ENCODE peak calls at places on chromosomes 5 and 9, in seven cellular contexts. O, C, V, B, D, L and S are unnamed samples.

GRCh38 chr5:116002116-116002906 is 30.0 kb upstream of the ARL14EPL start:
- DNase-seq in O (no peak), C (no peak), V (no peak), B (peak), D (no peak), L (no peak), S (no peak)

GRCh38 chr5:32520326-32520725 is 65.0 kb upstream of the SUB1 start:
- DNase-seq in O (no peak), C (no peak), V (no peak), B (no peak), D (no peak), L (no peak), S (no peak)

GRCh38 chr5:24633705-24634325 is 11.0 kb downstream of the CDH10 start:
- DNase-seq in O (no peak), C (no peak), V (peak), B (peak), D (no peak), L (no peak), S (no peak)

GRCh38 chr9:132878695-132879064 is at the start of gene SPACA9:
- DNase-seq in O (no peak), C (peak), V (peak), B (peak), D (peak), L (peak), S (no peak)

GRCh38 chr5:94791787-94792186 is 173.3 kb downstream of the SLF1 start:
- DNase-seq in O (no peak), C (no peak), V (no peak), B (no peak), D (no peak), L (no peak), S (no peak)

GRCh38 chr9:115015018-115015635 is 84.7 kb upstream of the TNFSF8 start:
- DNase-seq in O (no peak), C (no peak), V (peak), B (peak), D (no peak), L (no peak), S (no peak)

GRCh38 chr5:6680922-6681321 is 32.3 kb upstream of the TENT4A start:
- DNase-seq in O (no peak), C (no peak), V (no peak), B (no peak), D (no peak), L (no peak), S (no peak)

GRCh38 chr5:63128018-63128417 is 549.4 kb downstream of the LRRC70 start:
- DNase-seq in O (peak), C (no peak), V (no peak), B (peak), D (no peak), L (no peak), S (no peak)

GRCh38 chr5:141260458-141261237 is 15.5 kb downstream of the PCDHB15 start:
- DNase-seq in O (no peak), C (no peak), V (no peak), B (peak), D (no peak), L (no peak), S (no peak)

GRCh38 chr5:111512026-111512405 is 319 bp downstream of the STARD4 start:
- DNase-seq in O (no peak), C (no peak), V (peak), B (peak), D (no peak), L (peak), S (no peak)

GRCh38 chr9:77899679-77900354 is 131.8 kb downstream of the GNAQ start:
- DNase-seq in O (peak), C (no peak), V (peak), B (peak), D (no peak), L (no peak), S (peak)

GRCh38 chr5:172091956-172092732 is 85.7 kb upstream of the FBXW11 start:
- DNase-seq in O (no peak), C (no peak), V (no peak), B (no peak), D (peak), L (peak), S (no peak)

GRCh38 chr5:4387295-4387694 is 752.8 kb upstream of the ADAMTS16 start:
- DNase-seq in O (no peak), C (no peak), V (no peak), B (no peak), D (no peak), L (no peak), S (no peak)

GRCh38 chr5:149757186-149757950 is 27.3 kb downstream of the PPARGC1B start:
- DNase-seq in O (no peak), C (no peak), V (no peak), B (no peak), D (no peak), L (peak), S (no peak)

GRCh38 chr5:67989457-67989856 is 226.1 kb upstream of the PIK3R1 start:
- DNase-seq in O (no peak), C (no peak), V (peak), B (no peak), D (no peak), L (no peak), S (no peak)

GRCh38 chr9:34256104-34256503 is 73.0 kb downstream of the KIF24 start:
- DNase-seq in O (no peak), C (no peak), V (no peak), B (peak), D (peak), L (no peak), S (no peak)

GRCh38 chr9:14250779-14251145 is 63.2 kb downstream of the NFIB start:
- DNase-seq in O (no peak), C (no peak), V (no peak), B (peak), D (no peak), L (no peak), S (no peak)

GRCh38 chr5:66171349-66172344 is 27.5 kb downstream of the SREK1 start:
- DNase-seq in O (no peak), C (no peak), V (peak), B (peak), D (no peak), L (no peak), S (peak)

GRCh38 chr5:107809201-107810034 is 138.7 kb upstream of the EFNA5 start:
- DNase-seq in O (no peak), C (no peak), V (no peak), B (no peak), D (no peak), L (no peak), S (no peak)

GRCh38 chr5:79074641-79075040 is 5.1 kb downstream of the BHMT2 start:
- DNase-seq in O (peak), C (no peak), V (peak), B (peak), D (no peak), L (no peak), S (no peak)

GRCh38 chr5:58674711-58675110 is 91.8 kb downstream of the RAB3C start:
- DNase-seq in O (no peak), C (no peak), V (no peak), B (no peak), D (no peak), L (no peak), S (no peak)

GRCh38 chr5:125058185-125058826 is 311.9 kb upstream of the ZNF608 start:
- DNase-seq in O (no peak), C (no peak), V (peak), B (no peak), D (no peak), L (no peak), S (no peak)

GRCh38 chr9:123617286-123617685 is 261.3 kb downstream of the CRB2 start:
- DNase-seq in O (no peak), C (no peak), V (no peak), B (no peak), D (no peak), L (no peak), S (no peak)

GRCh38 chr5:138354387-138354786 is 1.9 kb downstream of the KDM3B start:
- DNase-seq in O (no peak), C (no peak), V (no peak), B (no peak), D (no peak), L (no peak), S (no peak)

GRCh38 chr5:961002-961710 is 47.4 kb upstream of the NKD2 start:
- DNase-seq in O (no peak), C (no peak), V (no peak), B (no peak), D (no peak), L (peak), S (no peak)

GRCh38 chr5:81302596-81302995 is 1.2 kb downstream of the ZCCHC9 start:
- DNase-seq in O (no peak), C (no peak), V (peak), B (peak), D (no peak), L (no peak), S (no peak)
- H3K4me3 ChIP-seq in O (peak), C (no peak), V (peak), B (peak), D (no peak), L (peak), S (peak)

GRCh38 chr9:105637787-105638395 is 24.4 kb upstream of the TAL2 start:
- DNase-seq in O (no peak), C (no peak), V (no peak), B (no peak), D (no peak), L (no peak), S (no peak)
- TF ChIP-seq CTCF in O (peak), C (peak), V (peak), B (peak), D (no peak), L (peak), S (peak)

GRCh38 chr9:129142115-129142514 is 30.9 kb downstream of the PTPA start:
- DNase-seq in O (no peak), C (no peak), V (no peak), B (no peak), D (no peak), L (no peak), S (no peak)
- H3K4me3 ChIP-seq in O (peak), C (no peak), V (peak), B (no peak), D (no peak), L (no peak), S (peak)

GRCh38 chr9:86246752-86247161 is 12.7 kb downstream of the C9orf153 start:
- DNase-seq in O (no peak), C (no peak), V (peak), B (no peak), D (no peak), L (no peak), S (no peak)
- TF ChIP-seq CTCF in O (peak), C (no peak), V (peak), B (no peak), D (no peak), L (no peak), S (no peak)

GRCh38 chr9:84670106-84670800 is 724 bp downstream of the NTRK2 start:
- DNase-seq in O (no peak), C (no peak), V (no peak), B (no peak), D (peak), L (no peak), S (no peak)
- H3K4me3 ChIP-seq in O (peak), C (peak), V (peak), B (no peak), D (peak), L (peak), S (peak)

GRCh38 chr9:109476781-109477268 is 21.3 kb downstream of the PTPN3 start:
- DNase-seq in O (no peak), C (no peak), V (no peak), B (peak), D (no peak), L (no peak), S (peak)
- TF ChIP-seq CTCF in O (no peak), C (no peak), V (no peak), B (no peak), D (no peak), L (no peak), S (no peak)

GRCh38 chr5:117204926-117205869 is 630.6 kb upstream of the SEMA6A start:
- DNase-seq in O (no peak), C (no peak), V (no peak), B (no peak), D (no peak), L (no peak), S (no peak)

GRCh38 chr5:117204404-117204803 is 629.8 kb upstream of the SEMA6A start:
- DNase-seq in O (no peak), C (no peak), V (no peak), B (no peak), D (no peak), L (no peak), S (no peak)

GRCh38 chr5:117203584-117203983 is 629.0 kb upstream of the SEMA6A start:
- DNase-seq in O (no peak), C (no peak), V (no peak), B (no peak), D (no peak), L (no peak), S (no peak)

DNA sequence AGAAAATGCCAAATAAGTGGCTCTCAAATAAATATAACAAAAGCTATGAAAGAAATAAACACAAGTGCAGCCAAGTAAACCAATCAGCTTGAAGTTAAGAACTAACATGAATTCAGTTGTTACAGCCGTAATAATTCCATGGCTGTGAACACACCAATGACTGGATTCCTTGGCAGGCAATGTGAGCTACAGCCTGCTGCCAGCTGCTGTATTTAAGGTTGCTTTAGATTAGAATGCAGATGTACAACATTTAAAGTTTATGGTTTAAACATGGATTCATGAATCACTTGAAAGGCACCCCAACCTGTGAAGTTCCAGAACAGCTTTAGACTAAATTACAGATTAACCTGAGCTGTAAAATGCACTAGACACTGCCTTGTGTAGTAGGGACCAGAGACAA is 626.4 kb upstream of the SEMA6A start:
- DNase-seq in O (no peak), C (no peak), V (no peak), B (no peak), D (no peak), L (no peak), S (no peak)
- H3K4me3 ChIP-seq in O (no peak), C (no peak), V (no peak), B (no peak), D (no peak), L (no peak), S (no peak)

DNA sequence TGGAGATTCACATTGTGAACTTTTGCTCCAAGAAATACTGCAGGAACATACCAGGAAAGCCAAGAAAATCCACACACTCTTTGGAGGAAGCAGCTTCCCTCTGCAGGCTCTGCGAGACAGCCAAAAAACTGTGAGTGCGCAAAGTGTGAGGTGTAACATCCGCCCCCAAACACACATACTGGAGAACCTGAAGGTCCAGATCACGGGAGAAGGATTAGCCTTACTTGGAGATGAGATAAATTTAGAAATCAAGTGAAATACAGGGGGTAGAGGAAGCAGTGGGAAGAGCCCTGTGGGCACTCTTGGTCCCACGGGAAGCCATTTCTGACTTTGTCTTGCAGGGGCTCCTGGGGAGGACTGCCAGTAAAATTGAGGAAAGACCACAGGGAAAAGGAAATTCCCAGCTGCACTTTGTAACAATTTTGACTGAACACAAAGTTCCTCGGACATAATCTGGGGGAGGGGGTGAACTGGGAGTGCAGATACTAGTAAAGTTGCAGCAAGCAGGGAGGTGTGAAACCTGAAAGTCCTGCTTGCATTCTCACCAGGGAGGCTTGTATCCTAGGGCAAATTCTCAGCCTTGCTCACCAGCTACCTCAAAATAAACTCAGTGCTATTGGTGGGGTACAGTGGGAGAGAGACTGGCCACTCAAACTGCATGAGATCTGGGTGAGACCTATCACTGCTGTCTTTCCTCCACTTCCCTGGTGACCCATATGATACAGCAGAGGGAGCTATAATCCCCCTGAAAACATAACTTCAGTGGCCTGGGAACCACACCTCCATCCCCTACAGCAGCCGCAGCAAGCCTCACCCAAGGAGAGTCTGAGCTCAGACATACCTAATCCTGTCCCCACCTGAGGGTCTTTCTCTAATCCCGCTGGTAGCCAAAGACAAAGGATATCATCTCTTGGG is 109.1 kb downstream of the ALDH1A1 start:
- DNase-seq in O (no peak), C (no peak), V (no peak), B (no peak), D (no peak), L (no peak), S (no peak)
- TF ChIP-seq CTCF in O (peak), C (no peak), V (peak), B (peak), D (no peak), L (no peak), S (peak)

DNA sequence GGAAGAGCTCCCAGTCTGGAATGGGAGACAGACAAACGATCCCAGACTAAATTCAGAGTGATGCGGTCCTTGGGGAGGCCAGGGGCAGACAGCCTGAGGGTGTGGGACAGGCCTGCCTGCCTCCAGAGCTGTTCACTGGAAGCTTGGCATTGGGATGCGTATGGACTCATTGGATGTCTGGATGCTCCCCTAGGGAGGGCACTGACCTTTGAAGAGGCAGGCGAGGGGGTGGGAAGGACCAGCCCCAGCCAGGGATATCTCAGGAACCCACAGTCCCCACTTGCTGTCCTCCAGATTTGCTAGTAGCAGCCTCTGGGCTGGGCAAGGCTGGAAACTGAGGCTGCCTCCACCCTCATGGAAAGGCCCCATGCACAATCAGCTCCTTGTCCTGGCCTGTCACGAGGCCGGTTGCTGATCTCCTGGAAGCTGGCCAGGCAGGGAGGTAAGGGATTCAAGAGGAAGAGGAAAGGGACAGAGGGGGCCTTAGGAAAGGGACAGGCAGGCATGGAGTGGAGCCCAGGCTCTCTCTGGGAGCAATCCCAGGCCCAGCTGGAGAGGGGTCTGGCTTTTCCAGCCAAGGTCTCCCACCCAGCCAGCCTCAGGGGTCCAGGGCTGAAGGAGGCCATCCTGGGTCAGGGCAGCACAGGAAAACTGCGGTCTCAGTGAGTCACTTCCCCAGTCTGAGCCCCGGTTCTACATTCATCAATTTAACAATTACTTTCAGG is 69.1 kb upstream of the GGTA1 start:
- DNase-seq in O (no peak), C (peak), V (no peak), B (no peak), D (no peak), L (no peak), S (no peak)
- H3K4me3 ChIP-seq in O (no peak), C (no peak), V (no peak), B (no peak), D (no peak), L (no peak), S (no peak)